ENCODE peak calls at places on chromosome 1, in eight cellular contexts. I is upper lobe of left lung, H is HepG2, X is Panc1, A is GM23338, O is HCT116, W is GM12878, Q is K562. Y is an unnamed sample.

GRCh38 chr1:167650266-167651160 is 20.5 kb downstream of the RCSD1 start:
- ATAC-seq in I (peak), H (peak), X (peak), A (no peak), O (no peak), W (peak), Q (peak), Y (peak)

GRCh38 chr1:154448271-154448905 is 43.2 kb downstream of the IL6R start:
- ATAC-seq in I (peak), H (no peak), X (no peak), A (no peak), O (no peak), W (no peak), Q (no peak), Y (peak)

GRCh38 chr1:155951753-155952504 is 10.5 kb downstream of the RXFP4 start:
- ATAC-seq in I (no peak), H (no peak), X (no peak), A (no peak), O (no peak), W (peak), Q (no peak), Y (no peak)

GRCh38 chr1:240031414-240031813 is 60.3 kb upstream of the FMN2 start:
- ATAC-seq in I (no peak), H (no peak), X (no peak), A (no peak), O (no peak), W (no peak), Q (no peak), Y (no peak)

GRCh38 chr1:30964706-30965105 is 56.1 kb upstream of the SDC3 start:
- ATAC-seq in I (no peak), H (no peak), X (peak), A (no peak), O (no peak), W (no peak), Q (no peak), Y (no peak)

GRCh38 chr1:26771285-26771642 is 16.5 kb upstream of the PIGV start:
- ATAC-seq in I (no peak), H (peak), X (peak), A (no peak), O (peak), W (no peak), Q (no peak), Y (no peak)

GRCh38 chr1:54395535-54395934 is 10.7 kb downstream of the SSBP3 start:
- ATAC-seq in I (no peak), H (no peak), X (no peak), A (no peak), O (no peak), W (no peak), Q (no peak), Y (no peak)

GRCh38 chr1:78334952-78335351 is 155.8 kb upstream of the PTGFR start:
- ATAC-seq in I (peak), H (no peak), X (no peak), A (no peak), O (no peak), W (no peak), Q (no peak), Y (peak)

GRCh38 chr1:211566431-211567025 is 12.4 kb downstream of the SLC30A1 start:
- ATAC-seq in I (no peak), H (no peak), X (no peak), A (no peak), O (no peak), W (peak), Q (no peak), Y (no peak)

GRCh38 chr1:240823357-240823756 is 211.4 kb upstream of the GREM2 start:
- ATAC-seq in I (peak), H (no peak), X (no peak), A (no peak), O (no peak), W (no peak), Q (no peak), Y (no peak)

GRCh38 chr1:197441990-197442389 is 173.9 kb downstream of the CRB1 start:
- ATAC-seq in I (peak), H (no peak), X (no peak), A (peak), O (no peak), W (no peak), Q (peak), Y (peak)

GRCh38 chr1:27007909-27008582 is 4.6 kb downstream of the TENT5B start:
- ATAC-seq in I (peak), H (no peak), X (no peak), A (peak), O (no peak), W (no peak), Q (no peak), Y (peak)

GRCh38 chr1:89633745-89634625 is 1.1 kb downstream of the LRRC8C start:
- ATAC-seq in I (peak), H (peak), X (peak), A (peak), O (peak), W (peak), Q (peak), Y (peak)

GRCh38 chr1:45953934-45954333 is 150.5 kb downstream of the MAST2 start:
- ATAC-seq in I (peak), H (no peak), X (no peak), A (peak), O (peak), W (no peak), Q (no peak), Y (peak)

GRCh38 chr1:184326278-184326677 is 60.6 kb upstream of the C1orf21 start:
- ATAC-seq in I (no peak), H (no peak), X (no peak), A (no peak), O (no peak), W (no peak), Q (no peak), Y (no peak)

GRCh38 chr1:39969048-39969447 is 14.1 kb downstream of the MFSD2A start:
- ATAC-seq in I (no peak), H (no peak), X (no peak), A (no peak), O (no peak), W (no peak), Q (no peak), Y (no peak)

GRCh38 chr1:224694969-224695368 is 78.9 kb downstream of the CNIH3 start:
- ATAC-seq in I (no peak), H (no peak), X (no peak), A (no peak), O (no peak), W (no peak), Q (no peak), Y (no peak)

GRCh38 chr1:28456078-28456477 is 49.8 kb upstream of the RCC1 start:
- ATAC-seq in I (no peak), H (no peak), X (peak), A (no peak), O (peak), W (no peak), Q (peak), Y (no peak)

GRCh38 chr1:186950547-186950946 is 121.8 kb downstream of the PLA2G4A start:
- ATAC-seq in I (no peak), H (no peak), X (no peak), A (no peak), O (no peak), W (no peak), Q (no peak), Y (no peak)

GRCh38 chr1:236532850-236533249 is 9.1 kb downstream of the LGALS8 start:
- ATAC-seq in I (no peak), H (no peak), X (no peak), A (no peak), O (no peak), W (no peak), Q (peak), Y (no peak)

GRCh38 chr1:146029097-146029496 is 7.6 kb upstream of the HJV start:
- ATAC-seq in I (no peak), H (no peak), X (no peak), A (no peak), O (no peak), W (no peak), Q (no peak), Y (no peak)

GRCh38 chr1:115426271-115426771 is 88.3 kb upstream of the NGF start:
- ATAC-seq in I (peak), H (no peak), X (no peak), A (no peak), O (no peak), W (no peak), Q (no peak), Y (peak)

GRCh38 chr1:202643397-202644218 is 66.6 kb downstream of the SYT2 start:
- ATAC-seq in I (peak), H (peak), X (peak), A (peak), O (no peak), W (peak), Q (no peak), Y (no peak)

GRCh38 chr1:91876040-91876470 is 9.9 kb downstream of the TGFBR3 start:
- ATAC-seq in I (no peak), H (no peak), X (no peak), A (no peak), O (no peak), W (peak), Q (no peak), Y (no peak)

GRCh38 chr1:221284028-221284427 is 404.8 kb downstream of the HLX start:
- ATAC-seq in I (no peak), H (no peak), X (no peak), A (no peak), O (no peak), W (no peak), Q (no peak), Y (no peak)

GRCh38 chr1:67376381-67376780 is 53.8 kb downstream of the SERBP1 start:
- ATAC-seq in I (no peak), H (no peak), X (no peak), A (peak), O (no peak), W (no peak), Q (peak), Y (no peak)

GRCh38 chr1:75067975-75068374 is 66.2 kb upstream of the LHX8 start:
- ATAC-seq in I (no peak), H (no peak), X (no peak), A (peak), O (no peak), W (no peak), Q (no peak), Y (no peak)

GRCh38 chr1:202624781-202625108 is 85.5 kb downstream of the SYT2 start:
- ATAC-seq in I (peak), H (no peak), X (no peak), A (no peak), O (no peak), W (no peak), Q (no peak), Y (no peak)

GRCh38 chr1:172882385-172882784 is 168.4 kb downstream of the TNFSF18 start:
- ATAC-seq in I (no peak), H (no peak), X (no peak), A (no peak), O (no peak), W (no peak), Q (no peak), Y (no peak)

GRCh38 chr1:85240659-85241058 is 18.8 kb downstream of the C1orf52 start:
- ATAC-seq in I (no peak), H (no peak), X (no peak), A (no peak), O (no peak), W (no peak), Q (no peak), Y (no peak)

GRCh38 chr1:147605591-147605990 is 64.3 kb downstream of the BCL9 start:
- ATAC-seq in I (no peak), H (no peak), X (no peak), A (no peak), O (no peak), W (no peak), Q (no peak), Y (no peak)

GRCh38 chr1:111967067-111967690 is 22.3 kb downstream of the KCND3 start:
- ATAC-seq in I (peak), H (peak), X (no peak), A (no peak), O (no peak), W (no peak), Q (no peak), Y (no peak)

GRCh38 chr1:233614173-233614742 is 352 bp downstream of the KCNK1 start:
- ATAC-seq in I (peak), H (no peak), X (peak), A (peak), O (peak), W (peak), Q (peak), Y (peak)

GRCh38 chr1:172135923-172136610 is 284.4 kb upstream of the C1orf105 start:
- ATAC-seq in I (peak), H (no peak), X (peak), A (no peak), O (no peak), W (no peak), Q (no peak), Y (no peak)

GRCh38 chr1:110645962-110646735 is 28.6 kb downstream of the KCNA3 start:
- ATAC-seq in I (peak), H (no peak), X (no peak), A (no peak), O (no peak), W (no peak), Q (no peak), Y (peak)

GRCh38 chr1:60937720-60938119 is 144.6 kb upstream of the NFIA start:
- ATAC-seq in I (no peak), H (no peak), X (no peak), A (no peak), O (no peak), W (no peak), Q (no peak), Y (no peak)

GRCh38 chr1:156747737-156748669 is 3.5 kb downstream of the HDGF start:
- ATAC-seq in I (no peak), H (no peak), X (no peak), A (no peak), O (no peak), W (no peak), Q (no peak), Y (no peak)

GRCh38 chr1:27296773-27297214 is 25.2 kb upstream of the TMEM222 start:
- ATAC-seq in I (peak), H (peak), X (peak), A (peak), O (peak), W (peak), Q (peak), Y (no peak)

GRCh38 chr1:76073471-76073870 is 1.1 kb upstream of the ST6GALNAC3 start:
- ATAC-seq in I (no peak), H (no peak), X (no peak), A (no peak), O (no peak), W (no peak), Q (no peak), Y (no peak)

GRCh38 chr1:66381626-66382275 is 152.2 kb upstream of the SGIP1 start:
- ATAC-seq in I (no peak), H (no peak), X (no peak), A (no peak), O (no peak), W (peak), Q (no peak), Y (no peak)

DNA sequence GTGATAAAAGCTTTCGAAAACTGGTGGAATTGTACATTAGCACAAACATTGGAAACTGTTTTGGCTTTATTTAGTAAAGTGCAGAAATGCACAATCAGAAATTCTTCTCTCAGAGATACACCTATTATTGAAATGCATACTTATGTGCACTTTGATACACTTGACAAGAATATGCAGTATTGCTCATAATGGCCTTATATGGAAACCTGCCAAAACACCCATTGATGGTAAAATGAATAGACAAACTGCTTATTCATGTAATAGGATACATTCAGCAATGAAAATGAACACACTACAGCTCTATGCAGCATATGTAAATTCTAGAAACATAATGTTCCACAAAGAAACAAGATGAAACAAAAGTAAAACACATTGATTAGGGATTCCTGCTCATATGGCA is 223.9 kb downstream of the S1PR1 start:
- ATAC-seq in I (no peak), H (no peak), X (no peak), A (no peak), O (no peak), W (no peak), Q (no peak), Y (no peak)
- TF ChIP-seq POLR2AphosphoS5 in I (no peak), H (no peak), X (no peak), A (no peak), O (no peak), W (no peak), Q (no peak), Y (no peak)

GRCh38 chr1:16248603-16249534 is 11.9 kb upstream of the CPLANE2 start:
- ATAC-seq in I (peak), H (no peak), X (no peak), A (no peak), O (no peak), W (peak), Q (peak), Y (peak)

GRCh38 chr1:16251381-16251780 is 14.4 kb upstream of the CPLANE2 start:
- ATAC-seq in I (no peak), H (no peak), X (no peak), A (no peak), O (no peak), W (no peak), Q (no peak), Y (no peak)

GRCh38 chr1:16250547-16251251 is 13.7 kb upstream of the CPLANE2 start:
- ATAC-seq in I (peak), H (no peak), X (no peak), A (no peak), O (no peak), W (no peak), Q (no peak), Y (peak)

GRCh38 chr1:16248007-16248436 is 11.0 kb upstream of the CPLANE2 start:
- ATAC-seq in I (no peak), H (no peak), X (no peak), A (no peak), O (no peak), W (no peak), Q (no peak), Y (no peak)

DNA sequence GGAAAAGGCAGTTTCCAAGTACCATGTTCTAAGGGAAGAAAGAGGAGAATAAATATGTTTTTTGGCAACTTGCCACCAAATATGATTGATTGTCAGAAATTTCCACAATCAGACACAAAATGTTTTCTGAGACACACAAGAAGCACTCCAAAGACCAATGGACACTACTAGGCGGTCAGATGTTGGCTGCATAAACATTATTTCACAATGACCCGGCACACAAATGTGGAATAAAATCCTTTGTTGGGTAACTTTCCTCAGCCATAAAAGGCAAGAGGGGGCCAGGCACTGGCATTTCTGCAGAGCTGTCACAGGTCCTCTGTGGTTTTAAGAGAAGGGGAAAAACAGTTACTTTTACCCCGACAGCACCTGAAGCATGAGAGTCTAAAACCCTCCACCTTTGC is 12.9 kb upstream of the CPLANE2 start:
- ATAC-seq in I (peak), H (no peak), X (no peak), A (no peak), O (no peak), W (peak), Q (no peak), Y (peak)
- TF ChIP-seq POLR2AphosphoS5 in I (peak), H (no peak), X (no peak), A (no peak), O (no peak), W (no peak), Q (no peak), Y (peak)

GRCh38 chr1:53197301-53198205 is 929 bp downstream of the CPT2 start:
- ATAC-seq in I (peak), H (peak), X (peak), A (peak), O (peak), W (peak), Q (peak), Y (peak)
- TF ChIP-seq POLR2AphosphoS5 in I (no peak), H (no peak), X (no peak), A (no peak), O (no peak), W (no peak), Q (no peak), Y (peak)

DNA sequence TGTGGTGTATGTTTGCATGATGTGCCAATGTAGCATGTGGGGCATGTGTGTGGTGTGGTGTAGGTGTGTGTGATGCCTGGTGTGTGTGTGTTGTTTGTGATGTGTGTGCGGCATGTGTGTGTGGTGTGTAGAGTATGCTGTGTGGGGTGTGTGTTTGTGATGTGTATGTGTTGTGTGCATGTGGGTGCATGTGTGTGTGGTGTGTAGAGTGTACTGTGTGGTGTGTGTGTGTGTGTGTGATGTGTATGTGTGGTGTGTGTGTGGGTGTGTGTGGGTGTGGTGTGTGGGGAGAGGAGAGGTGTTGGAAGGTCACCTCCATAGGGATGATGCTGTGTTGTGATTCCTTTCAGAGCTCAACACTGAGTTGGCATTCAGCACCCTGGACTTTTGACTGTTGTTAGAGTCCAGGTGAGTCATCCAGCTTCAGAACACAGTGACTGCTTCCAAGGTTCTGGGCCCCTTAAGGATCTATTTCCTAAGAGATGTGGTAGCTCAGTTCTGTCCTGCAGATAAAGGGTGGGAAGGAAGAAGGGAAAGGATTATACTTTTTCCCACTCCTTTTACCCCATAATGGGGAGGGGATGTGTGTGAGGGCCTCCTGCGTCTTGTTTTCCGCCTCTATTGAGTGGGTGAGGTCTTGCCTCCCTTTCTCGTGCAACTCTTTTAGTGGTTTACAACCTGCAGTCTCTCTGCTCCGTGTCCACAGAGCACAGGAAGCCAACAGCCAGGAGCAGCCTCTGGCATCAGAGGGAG is 47.6 kb downstream of the RHOU start:
- ATAC-seq in I (peak), H (peak), X (peak), A (no peak), O (peak), W (no peak), Q (no peak), Y (peak)
- TF ChIP-seq POLR2AphosphoS5 in I (no peak), H (no peak), X (no peak), A (no peak), O (no peak), W (no peak), Q (no peak), Y (no peak)

DNA sequence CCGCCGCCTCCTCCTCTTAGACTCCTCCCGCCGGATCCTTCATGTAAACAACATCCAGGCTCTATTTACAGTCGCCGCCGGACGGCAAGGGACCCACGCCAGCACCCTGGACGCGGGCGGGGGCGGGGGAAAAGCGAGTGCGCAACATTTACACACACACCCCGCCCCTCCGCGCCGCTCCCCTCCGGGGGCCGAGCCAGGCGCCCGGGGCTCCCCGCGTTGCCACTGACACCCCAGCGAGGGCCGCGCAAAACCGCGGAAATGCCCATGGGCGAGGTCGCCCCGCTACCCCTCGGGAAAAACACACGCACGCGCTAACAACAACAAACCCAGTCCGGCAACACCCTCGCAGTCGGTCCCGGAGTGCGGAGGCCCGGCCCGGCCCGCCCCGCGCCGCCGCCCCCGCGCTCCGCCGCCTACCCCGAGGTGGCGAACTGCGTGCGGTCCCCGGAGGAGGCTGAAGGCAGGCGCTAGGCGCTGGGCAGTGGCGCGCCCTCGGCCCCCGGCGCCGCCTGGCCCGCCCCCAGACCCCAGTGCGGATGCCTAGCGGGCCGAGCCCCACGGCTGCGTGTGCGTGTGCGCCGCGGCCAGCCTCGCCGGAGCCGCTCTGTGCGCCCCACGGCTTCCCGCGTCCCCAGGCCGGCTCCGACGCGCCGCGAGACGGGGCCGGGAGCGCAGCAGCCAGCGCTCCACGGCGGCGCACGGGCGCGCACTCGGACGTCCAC is 81.1 kb upstream of the AK4 start:
- ATAC-seq in I (peak), H (peak), X (peak), A (peak), O (peak), W (peak), Q (peak), Y (peak)
- TF ChIP-seq POLR2AphosphoS5 in I (peak), H (no peak), X (no peak), A (peak), O (peak), W (no peak), Q (no peak), Y (peak)

GRCh38 chr1:107019166-107019565 is 37.3 kb upstream of the PRMT6 start:
- ATAC-seq in I (no peak), H (no peak), X (no peak), A (no peak), O (no peak), W (no peak), Q (no peak), Y (no peak)
- TF ChIP-seq POLR2AphosphoS5 in I (no peak), H (no peak), X (no peak), A (no peak), O (no peak), W (no peak), Q (no peak), Y (no peak)